ENCODE peak calls at places on chromosomes 5 and 9, in five cellular contexts. One of them, this sample, is unnamed.

GRCh38 chr9:99555792-99556191 is 265.9 kb upstream of the NR4A3 start:
- DNase-seq in fibroblast of lung: no peak
- DNase-seq in fibroblast of mammary gland: no peak
- DNase-seq in cardiac fibroblast: no peak
- DNase-seq in breast epithelium: no peak
- DNase-seq in this sample: no peak

GRCh38 chr9:23039402-23039801 is 592.8 kb downstream of the DMRTA1 start:
- DNase-seq in fibroblast of lung: no peak
- DNase-seq in fibroblast of mammary gland: no peak
- DNase-seq in cardiac fibroblast: no peak
- DNase-seq in breast epithelium: no peak
- DNase-seq in this sample: no peak

GRCh38 chr5:16489322-16489791 is 23.8 kb upstream of the ZNF622 start:
- DNase-seq in fibroblast of lung: peak
- DNase-seq in fibroblast of mammary gland: peak
- DNase-seq in cardiac fibroblast: peak
- DNase-seq in breast epithelium: no peak
- DNase-seq in this sample: no peak

GRCh38 chr5:84149094-84149493 is 235.6 kb downstream of the EDIL3 start:
- DNase-seq in fibroblast of lung: no peak
- DNase-seq in fibroblast of mammary gland: no peak
- DNase-seq in cardiac fibroblast: no peak
- DNase-seq in breast epithelium: no peak
- DNase-seq in this sample: no peak

GRCh38 chr5:145362261-145362660 is 472.9 kb downstream of the PRELID2 start:
- DNase-seq in fibroblast of lung: peak
- DNase-seq in fibroblast of mammary gland: peak
- DNase-seq in cardiac fibroblast: peak
- DNase-seq in breast epithelium: no peak
- DNase-seq in this sample: no peak

GRCh38 chr5:154309805-154310204 is 119.3 kb downstream of the GALNT10 start:
- DNase-seq in fibroblast of lung: no peak
- DNase-seq in fibroblast of mammary gland: no peak
- DNase-seq in cardiac fibroblast: no peak
- DNase-seq in breast epithelium: no peak
- DNase-seq in this sample: no peak

GRCh38 chr5:134603059-134603458 is 29.6 kb downstream of the SAR1B start:
- DNase-seq in fibroblast of lung: peak
- DNase-seq in fibroblast of mammary gland: peak
- DNase-seq in cardiac fibroblast: peak
- DNase-seq in breast epithelium: no peak
- DNase-seq in this sample: no peak

GRCh38 chr5:443239-444151 is 519 bp downstream of the EXOC3 start:
- DNase-seq in fibroblast of lung: no peak
- DNase-seq in fibroblast of mammary gland: no peak
- DNase-seq in cardiac fibroblast: no peak
- DNase-seq in breast epithelium: no peak
- DNase-seq in this sample: no peak

GRCh38 chr9:92807757-92808725 is 43.4 kb upstream of the BICD2 start:
- DNase-seq in fibroblast of lung: no peak
- DNase-seq in fibroblast of mammary gland: no peak
- DNase-seq in cardiac fibroblast: no peak
- DNase-seq in breast epithelium: no peak
- DNase-seq in this sample: no peak

GRCh38 chr9:104876587-104876986 is 51.4 kb downstream of the ABCA1 start:
- DNase-seq in fibroblast of lung: no peak
- DNase-seq in fibroblast of mammary gland: no peak
- DNase-seq in cardiac fibroblast: no peak
- DNase-seq in breast epithelium: no peak
- DNase-seq in this sample: no peak

GRCh38 chr5:135217669-135218485 is 181.2 kb downstream of the MACROH2A1 start:
- DNase-seq in fibroblast of lung: no peak
- DNase-seq in fibroblast of mammary gland: no peak
- DNase-seq in cardiac fibroblast: no peak
- DNase-seq in breast epithelium: no peak
- DNase-seq in this sample: no peak

GRCh38 chr5:103523319-103523718 is 39.3 kb downstream of the NUDT12 start:
- DNase-seq in fibroblast of lung: no peak
- DNase-seq in fibroblast of mammary gland: no peak
- DNase-seq in cardiac fibroblast: no peak
- DNase-seq in breast epithelium: no peak
- DNase-seq in this sample: no peak

GRCh38 chr5:13814293-13814692 is 130.2 kb downstream of the DNAH5 start:
- DNase-seq in fibroblast of lung: no peak
- DNase-seq in fibroblast of mammary gland: peak
- DNase-seq in cardiac fibroblast: no peak
- DNase-seq in breast epithelium: no peak
- DNase-seq in this sample: no peak

GRCh38 chr5:109316631-109317030 is 93.1 kb downstream of the PJA2 start:
- DNase-seq in fibroblast of lung: peak
- DNase-seq in fibroblast of mammary gland: peak
- DNase-seq in cardiac fibroblast: peak
- DNase-seq in breast epithelium: no peak
- DNase-seq in this sample: no peak

GRCh38 chr5:172648008-172648359 is 6.9 kb downstream of the NEURL1B start:
- DNase-seq in fibroblast of lung: no peak
- DNase-seq in fibroblast of mammary gland: no peak
- DNase-seq in cardiac fibroblast: no peak
- DNase-seq in breast epithelium: no peak
- DNase-seq in this sample: no peak

GRCh38 chr5:133995341-133995740 is 9.4 kb downstream of the VDAC1 start:
- DNase-seq in fibroblast of lung: no peak
- DNase-seq in fibroblast of mammary gland: no peak
- DNase-seq in cardiac fibroblast: no peak
- DNase-seq in breast epithelium: no peak
- DNase-seq in this sample: no peak

GRCh38 chr9:106757539-106757938 is 105.4 kb upstream of the ZNF462 start:
- DNase-seq in fibroblast of lung: no peak
- DNase-seq in fibroblast of mammary gland: no peak
- DNase-seq in cardiac fibroblast: no peak
- DNase-seq in breast epithelium: no peak
- DNase-seq in this sample: no peak

GRCh38 chr5:53360811-53361210 is 119.6 kb upstream of the FST start:
- DNase-seq in fibroblast of lung: peak
- DNase-seq in fibroblast of mammary gland: peak
- DNase-seq in cardiac fibroblast: peak
- DNase-seq in breast epithelium: no peak
- DNase-seq in this sample: no peak

GRCh38 chr5:27276119-27276518 is 237.7 kb upstream of the CDH9 start:
- DNase-seq in fibroblast of lung: no peak
- DNase-seq in fibroblast of mammary gland: no peak
- DNase-seq in cardiac fibroblast: no peak
- DNase-seq in breast epithelium: no peak
- DNase-seq in this sample: no peak

GRCh38 chr9:113446323-113446740 is 17.2 kb upstream of the RGS3 start:
- DNase-seq in fibroblast of lung: peak
- DNase-seq in fibroblast of mammary gland: peak
- DNase-seq in cardiac fibroblast: peak
- DNase-seq in breast epithelium: no peak
- DNase-seq in this sample: no peak

GRCh38 chr9:29751220-29751619 is 2177.9 kb upstream of the C9orf72 start:
- DNase-seq in fibroblast of lung: no peak
- DNase-seq in fibroblast of mammary gland: no peak
- DNase-seq in cardiac fibroblast: no peak
- DNase-seq in breast epithelium: no peak
- DNase-seq in this sample: no peak

GRCh38 chr5:119274767-119275130 is 81.1 kb upstream of the TNFAIP8 start:
- DNase-seq in fibroblast of lung: peak
- DNase-seq in fibroblast of mammary gland: peak
- DNase-seq in cardiac fibroblast: peak
- DNase-seq in breast epithelium: no peak
- DNase-seq in this sample: no peak

GRCh38 chr5:166671818-166672217 is 1619.6 kb upstream of the WWC1 start:
- DNase-seq in fibroblast of lung: no peak
- DNase-seq in fibroblast of mammary gland: no peak
- DNase-seq in cardiac fibroblast: no peak
- DNase-seq in breast epithelium: no peak
- DNase-seq in this sample: no peak

GRCh38 chr5:94538260-94538659 is 80.1 kb downstream of the KIAA0825 start:
- DNase-seq in fibroblast of lung: no peak
- DNase-seq in fibroblast of mammary gland: no peak
- DNase-seq in cardiac fibroblast: no peak
- DNase-seq in breast epithelium: no peak
- DNase-seq in this sample: no peak

GRCh38 chr5:118095100-118095499 is 893.2 kb downstream of the DTWD2 start:
- DNase-seq in fibroblast of lung: no peak
- DNase-seq in fibroblast of mammary gland: no peak
- DNase-seq in cardiac fibroblast: no peak
- DNase-seq in breast epithelium: no peak
- DNase-seq in this sample: no peak

GRCh38 chr9:12595400-12595799 is 97.8 kb upstream of the TYRP1 start:
- DNase-seq in fibroblast of lung: no peak
- DNase-seq in fibroblast of mammary gland: no peak
- DNase-seq in cardiac fibroblast: no peak
- DNase-seq in breast epithelium: no peak
- DNase-seq in this sample: no peak

GRCh38 chr9:130428096-130428665 is 16.6 kb upstream of the ASS1 start:
- DNase-seq in fibroblast of lung: no peak
- DNase-seq in fibroblast of mammary gland: no peak
- DNase-seq in cardiac fibroblast: no peak
- DNase-seq in breast epithelium: no peak
- DNase-seq in this sample: no peak

GRCh38 chr5:177447066-177447610 is 524 bp downstream of the PRR7 start:
- DNase-seq in fibroblast of lung: peak
- DNase-seq in fibroblast of mammary gland: peak
- DNase-seq in cardiac fibroblast: peak
- DNase-seq in breast epithelium: no peak
- DNase-seq in this sample: no peak

GRCh38 chr9:129867138-129868032 is 32.1 kb downstream of the USP20 start:
- DNase-seq in fibroblast of lung: no peak
- DNase-seq in fibroblast of mammary gland: no peak
- DNase-seq in cardiac fibroblast: no peak
- DNase-seq in breast epithelium: no peak
- DNase-seq in this sample: no peak

GRCh38 chr5:168468836-168469235 is 17.4 kb upstream of the RARS1 start:
- DNase-seq in fibroblast of lung: peak
- DNase-seq in fibroblast of mammary gland: peak
- DNase-seq in cardiac fibroblast: peak
- DNase-seq in breast epithelium: no peak
- DNase-seq in this sample: no peak

GRCh38 chr5:168471785-168472184 is 14.5 kb upstream of the RARS1 start:
- DNase-seq in fibroblast of lung: peak
- DNase-seq in fibroblast of mammary gland: peak
- DNase-seq in cardiac fibroblast: no peak
- DNase-seq in breast epithelium: no peak
- DNase-seq in this sample: no peak

GRCh38 chr5:168467755-168468280 is 18.5 kb upstream of the RARS1 start:
- DNase-seq in fibroblast of lung: no peak
- DNase-seq in fibroblast of mammary gland: no peak
- DNase-seq in cardiac fibroblast: no peak
- DNase-seq in breast epithelium: no peak
- DNase-seq in this sample: no peak

GRCh38 chr5:168477060-168477459 is 9.2 kb upstream of the RARS1 start:
- DNase-seq in fibroblast of lung: peak
- DNase-seq in fibroblast of mammary gland: peak
- DNase-seq in cardiac fibroblast: peak
- DNase-seq in breast epithelium: no peak
- DNase-seq in this sample: no peak

DNA sequence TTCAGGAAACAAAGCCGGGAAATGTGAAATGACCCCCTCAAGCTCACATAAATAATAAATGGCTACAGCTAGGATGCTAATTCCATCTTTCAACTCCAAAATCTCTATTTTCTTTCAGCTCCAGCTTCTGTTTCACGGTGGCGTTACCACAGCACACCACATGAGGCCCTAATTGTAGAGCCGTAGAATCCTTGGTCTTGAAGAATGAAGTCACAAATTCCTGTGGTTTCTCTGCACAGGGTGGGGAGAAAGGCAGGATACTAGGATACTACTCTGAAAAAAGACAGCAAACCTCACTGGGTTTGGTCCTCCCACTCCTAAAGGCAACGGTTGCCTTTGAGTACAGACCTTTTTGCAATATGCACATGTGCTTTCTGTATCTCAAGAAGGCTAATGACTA is 13.9 kb upstream of the RARS1 start:
- DNase-seq in fibroblast of lung: peak
- DNase-seq in fibroblast of mammary gland: peak
- DNase-seq in cardiac fibroblast: peak
- DNase-seq in breast epithelium: no peak
- DNase-seq in this sample: no peak
- TF ChIP-seq CTCF in fibroblast of lung: peak
- TF ChIP-seq CTCF in fibroblast of mammary gland: peak
- TF ChIP-seq CTCF in cardiac fibroblast: peak
- TF ChIP-seq CTCF in breast epithelium: peak
- TF ChIP-seq CTCF in this sample: peak

GRCh38 chr9:36665387-36665786 is 92.7 kb downstream of the MELK start:
- DNase-seq in fibroblast of lung: no peak
- DNase-seq in fibroblast of mammary gland: no peak
- DNase-seq in cardiac fibroblast: no peak
- DNase-seq in breast epithelium: no peak
- DNase-seq in this sample: no peak
- TF ChIP-seq CTCF in fibroblast of lung: no peak
- TF ChIP-seq CTCF in fibroblast of mammary gland: no peak
- TF ChIP-seq CTCF in cardiac fibroblast: no peak
- TF ChIP-seq CTCF in breast epithelium: no peak
- TF ChIP-seq CTCF in this sample: no peak

GRCh38 chr5:9924614-9925013 is 294.5 kb upstream of the TAS2R1 start:
- DNase-seq in fibroblast of lung: peak
- DNase-seq in fibroblast of mammary gland: peak
- DNase-seq in cardiac fibroblast: peak
- DNase-seq in breast epithelium: no peak
- DNase-seq in this sample: no peak

GRCh38 chr5:9927106-9927505 is 297.0 kb upstream of the TAS2R1 start:
- DNase-seq in fibroblast of lung: no peak
- DNase-seq in fibroblast of mammary gland: no peak
- DNase-seq in cardiac fibroblast: peak
- DNase-seq in breast epithelium: no peak
- DNase-seq in this sample: no peak

GRCh38 chr5:9920696-9921095 is 290.5 kb upstream of the TAS2R1 start:
- DNase-seq in fibroblast of lung: no peak
- DNase-seq in fibroblast of mammary gland: no peak
- DNase-seq in cardiac fibroblast: no peak
- DNase-seq in breast epithelium: no peak
- DNase-seq in this sample: no peak

GRCh38 chr5:9919306-9920030 is 289.3 kb upstream of the TAS2R1 start:
- DNase-seq in fibroblast of lung: no peak
- DNase-seq in fibroblast of mammary gland: no peak
- DNase-seq in cardiac fibroblast: no peak
- DNase-seq in breast epithelium: no peak
- DNase-seq in this sample: no peak

DNA sequence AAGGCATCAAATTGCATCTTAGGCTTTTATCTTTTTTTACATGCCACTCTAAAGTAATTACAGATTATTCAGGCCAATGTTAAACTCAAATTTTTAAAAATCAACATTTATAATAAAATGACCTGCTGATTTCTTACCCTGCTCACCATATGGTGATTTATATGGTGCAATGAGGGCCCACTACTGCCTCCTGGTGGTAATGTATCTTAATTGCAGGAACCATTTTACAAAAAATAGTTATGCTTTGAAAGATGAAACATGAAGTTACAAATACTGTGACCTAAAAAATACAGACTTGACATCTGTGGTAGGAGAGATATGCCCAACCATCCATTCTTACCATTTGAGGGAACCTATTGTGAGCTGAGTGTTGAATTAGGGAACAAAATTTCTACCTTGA is 292.6 kb upstream of the TAS2R1 start:
- DNase-seq in fibroblast of lung: no peak
- DNase-seq in fibroblast of mammary gland: no peak
- DNase-seq in cardiac fibroblast: no peak
- DNase-seq in breast epithelium: no peak
- DNase-seq in this sample: no peak
- TF ChIP-seq CTCF in fibroblast of lung: peak
- TF ChIP-seq CTCF in fibroblast of mammary gland: peak
- TF ChIP-seq CTCF in cardiac fibroblast: peak
- TF ChIP-seq CTCF in breast epithelium: no peak
- TF ChIP-seq CTCF in this sample: peak

GRCh38 chr5:89263846-89264245 is 380.9 kb upstream of the MEF2C start:
- DNase-seq in fibroblast of lung: no peak
- DNase-seq in fibroblast of mammary gland: no peak
- DNase-seq in cardiac fibroblast: no peak
- DNase-seq in breast epithelium: no peak
- DNase-seq in this sample: no peak
- TF ChIP-seq CTCF in fibroblast of lung: no peak
- TF ChIP-seq CTCF in fibroblast of mammary gland: no peak
- TF ChIP-seq CTCF in cardiac fibroblast: no peak
- TF ChIP-seq CTCF in breast epithelium: no peak
- TF ChIP-seq CTCF in this sample: no peak

This sample was measured in mesothelial cell of epicardium.